ENCODE peak calls at places on chromosomes 6 and 20, in seven cellular contexts. N is sigmoid colon, T is A549, Y is ovary, S is esophagus muscularis mucosa, M is transverse colon, W is H1. X is an unnamed sample.

GRCh38 chr20:37764333-37764935 is 70.6 kb downstream of the CTNNBL1 start:
- DNase-seq in N (no peak), T (no peak), Y (no peak), S (peak; percentile 26), M (no peak), W (no peak), X (no peak)

GRCh38 chr20:54643761-54644160 is 168.4 kb downstream of the DOK5 start:
- DNase-seq in N (no peak), T (no peak), Y (no peak), S (no peak), M (no peak), W (no peak), X (peak; percentile 22)

GRCh38 chr6:81865712-81866111 is 113.2 kb upstream of the TENT5A start:
- DNase-seq in N (no peak), T (no peak), Y (no peak), S (no peak), M (no peak), W (no peak), X (no peak)

GRCh38 chr20:13089950-13090469 is 81.2 kb downstream of the SPTLC3 start:
- DNase-seq in N (no peak), T (no peak), Y (no peak), S (no peak), M (no peak), W (no peak), X (no peak)

GRCh38 chr6:1406306-1407058 is 17.1 kb downstream of the FOXF2 start:
- DNase-seq in N (no peak), T (no peak), Y (no peak), S (no peak), M (no peak), W (no peak), X (no peak)

GRCh38 chr6:2790588-2790987 is 25.4 kb downstream of the WRNIP1 start:
- DNase-seq in N (no peak), T (peak; percentile 47), Y (no peak), S (no peak), M (no peak), W (no peak), X (no peak)

GRCh38 chr6:169188051-169188863 is 65.4 kb downstream of the THBS2 start:
- DNase-seq in N (no peak), T (no peak), Y (no peak), S (peak; percentile 55), M (no peak), W (no peak), X (peak; percentile 43)

GRCh38 chr6:24445704-24446103 is 43.0 kb downstream of the MRS2 start:
- DNase-seq in N (no peak), T (no peak), Y (no peak), S (no peak), M (no peak), W (peak; percentile 49), X (no peak)

GRCh38 chr20:3710027-3710426 is 2.4 kb downstream of the SIGLEC1 start:
- DNase-seq in N (no peak), T (no peak), Y (no peak), S (no peak), M (no peak), W (no peak), X (no peak)

GRCh38 chr6:112018619-112019416 is 35.1 kb upstream of the CCN6 start:
- DNase-seq in N (no peak), T (no peak), Y (peak; percentile 32), S (no peak), M (no peak), W (no peak), X (no peak)

GRCh38 chr6:71855406-71855805 is 30.9 kb upstream of the RIMS1 start:
- DNase-seq in N (no peak), T (peak; percentile 5), Y (no peak), S (no peak), M (no peak), W (no peak), X (no peak)

GRCh38 chr6:35796236-35796635 is 887 bp downstream of the CLPS start:
- DNase-seq in N (no peak), T (no peak), Y (no peak), S (no peak), M (no peak), W (no peak), X (no peak)

GRCh38 chr6:4671587-4672115 is 104.6 kb upstream of the CDYL start:
- DNase-seq in N (no peak), T (no peak), Y (no peak), S (peak; percentile 86), M (no peak), W (no peak), X (no peak)

GRCh38 chr6:165308926-165309731 is at the start of gene C6orf118:
- DNase-seq in N (peak; percentile 69), T (peak; percentile 59), Y (peak; percentile 40), S (no peak), M (no peak), W (peak; percentile 82), X (no peak)

GRCh38 chr20:3847419-3847940 is 846 bp downstream of the MAVS start:
- DNase-seq in N (no peak), T (no peak), Y (no peak), S (no peak), M (no peak), W (no peak), X (no peak)

GRCh38 chr20:58775371-58775770 is 75.3 kb downstream of the GNAS-AS1 start:
- DNase-seq in N (peak; percentile 11), T (no peak), Y (no peak), S (no peak), M (no peak), W (no peak), X (no peak)

GRCh38 chr20:53974785-53975555 is 95.4 kb downstream of the BCAS1 start:
- DNase-seq in N (no peak), T (no peak), Y (no peak), S (no peak), M (no peak), W (no peak), X (no peak)

GRCh38 chr6:44956426-44956825 is 371.7 kb upstream of the RUNX2 start:
- DNase-seq in N (no peak), T (no peak), Y (no peak), S (no peak), M (no peak), W (no peak), X (no peak)

GRCh38 chr6:5191222-5191621 is 69.5 kb downstream of the LYRM4 start:
- DNase-seq in N (no peak), T (no peak), Y (no peak), S (no peak), M (no peak), W (no peak), X (no peak)

GRCh38 chr20:32360333-32360634 is 2.2 kb downstream of the ASXL1 start:
- DNase-seq in N (no peak), T (no peak), Y (no peak), S (no peak), M (no peak), W (no peak), X (no peak)

GRCh38 chr20:32358632-32358882 is 426 bp downstream of the ASXL1 start:
- DNase-seq in N (no peak), T (no peak), Y (no peak), S (no peak), M (no peak), W (no peak), X (no peak)

GRCh38 chr20:32359633-32360332 is 1.7 kb downstream of the ASXL1 start:
- DNase-seq in N (no peak), T (no peak), Y (no peak), S (no peak), M (no peak), W (no peak), X (no peak)

GRCh38 chr20:32357869-32358631 is at the start of gene ASXL1:
- DNase-seq in N (peak; percentile 98), T (peak; percentile 98), Y (peak; percentile 99), S (peak; percentile 98), M (peak; percentile 97), W (peak; percentile 100), X (peak; percentile 98)

DNA sequence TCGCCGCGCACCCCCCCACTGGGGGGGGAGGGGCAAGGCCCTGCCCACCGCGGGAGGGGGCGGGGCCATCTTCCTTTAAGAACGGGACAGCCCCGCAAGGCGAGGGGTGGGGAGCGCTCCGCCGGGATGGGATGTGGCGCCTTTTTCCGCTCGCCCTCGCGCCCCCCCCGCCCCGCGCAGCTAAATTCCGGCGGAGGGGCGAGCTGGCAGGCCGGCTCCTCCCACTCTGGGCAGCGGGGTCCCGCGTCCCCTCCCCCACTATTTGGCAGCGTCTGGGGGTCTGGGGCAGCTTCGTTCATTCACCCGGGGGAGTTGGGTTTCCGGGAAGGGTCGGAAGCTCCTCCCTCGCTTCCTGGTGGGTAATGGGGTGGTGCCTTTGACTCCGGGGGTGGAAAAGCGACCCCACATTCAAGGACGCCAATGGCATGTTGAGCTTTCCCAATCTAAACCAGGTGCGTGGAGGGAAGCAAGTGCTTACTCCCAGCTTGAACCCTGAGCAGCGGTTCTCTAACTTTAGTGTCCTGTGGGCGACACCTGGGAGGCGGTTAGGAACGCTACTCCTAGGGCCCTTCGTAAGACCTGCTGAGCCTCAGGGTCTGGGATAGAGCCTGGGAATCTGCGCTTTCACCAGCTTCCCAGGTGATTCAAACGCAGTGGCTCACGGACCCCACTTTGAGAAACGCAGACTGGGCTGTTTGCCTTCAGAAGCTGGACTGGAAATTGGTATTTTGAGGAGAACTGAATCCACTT is 927 bp downstream of the ASXL1 start:
- DNase-seq in N (peak; percentile 90), T (peak; percentile 72), Y (peak; percentile 85), S (no peak), M (peak; percentile 84), W (peak; percentile 85), X (peak; percentile 93)
- TF ChIP-seq EP300 in N (no peak), T (no peak), Y (no peak), S (no peak), M (no peak), W (peak; percentile 82), X (no peak)

GRCh38 chr6:29722773-29723665 is at the start of gene HLA-F:
- DNase-seq in N (peak; percentile 95), T (peak; percentile 68), Y (peak; percentile 69), S (peak; percentile 98), M (peak; percentile 93), W (peak; percentile 83), X (no peak)
- H3K4me3 ChIP-seq in N (peak within 1 kb of the TSS; percentile 74), T (peak within 1 kb of the TSS; percentile 55), Y (peak within 1 kb of the TSS; percentile 70), S (peak within 1 kb of the TSS; percentile 86), M (peak within 1 kb of the TSS; percentile 83), W (peak within 1 kb of the TSS; percentile 79), X (peak within 1 kb of the TSS; percentile 86)

GRCh38 chr6:159726918-159727716 is at the start of gene WTAP:
- DNase-seq in N (peak; percentile 98), T (peak; percentile 97), Y (peak; percentile 98), S (peak; percentile 98), M (peak; percentile 98), W (peak; percentile 96), X (peak; percentile 97)
- TF ChIP-seq EP300 in N (no peak), T (no peak), Y (peak; percentile 47), S (no peak), M (no peak), W (peak; percentile 36), X (peak; percentile 60)

GRCh38 chr20:21514553-21515251 is 838 bp upstream of the NKX2-2 start:
- DNase-seq in N (no peak), T (no peak), Y (no peak), S (no peak), M (no peak), W (peak; percentile 86), X (no peak)

GRCh38 chr20:21513181-21513663 is 642 bp downstream of the NKX2-2 start:
- DNase-seq in N (no peak), T (no peak), Y (no peak), S (no peak), M (no peak), W (peak; percentile 68), X (peak; percentile 73)

GRCh38 chr20:21515300-21516179 is 1.7 kb upstream of the NKX2-2 start:
- DNase-seq in N (no peak), T (no peak), Y (no peak), S (no peak), M (no peak), W (peak; percentile 75), X (peak; percentile 72)

GRCh38 chr20:21512634-21513180 is 1.2 kb downstream of the NKX2-2 start:
- DNase-seq in N (no peak), T (no peak), Y (no peak), S (no peak), M (no peak), W (no peak), X (peak; percentile 53)

GRCh38 chr20:21513881-21514540 is at the start of gene NKX2-2:
- DNase-seq in N (no peak), T (no peak), Y (no peak), S (no peak), M (no peak), W (peak; percentile 75), X (peak; percentile 81)
- H3K4me3 ChIP-seq in N (peak within 1 kb of the TSS; percentile 32), T (peak within 1 kb of the TSS; percentile 49), Y (peak within 1 kb of the TSS; percentile 9), S (peak within 1 kb of the TSS; percentile 34), M (no peak within 1 kb of the TSS), W (peak within 1 kb of the TSS; percentile 58), X (peak within 1 kb of the TSS; percentile 18)